ENCODE peak calls at places on chromosomes 13 and 19, in nine cellular contexts. A is GM23338, B is MM.1S, C is neural progenitor cell, R is HCT116, O is hepatocyte, W is PC-3, Z is OCI-LY7, K is SK-N-SH. Q is an unnamed sample. For H3K4me1, the result is how much of the 10 kb centered on the place peaks cover.

GRCh38 chr13:62931901-62932883 is 1516.5 kb upstream of the PCDH20 start:
- DNase-seq in A (no peak), B (no peak), C (no peak), R (no peak), O (no peak), W (peak), Z (no peak), K (no peak), Q (peak)

GRCh38 chr19:49637865-49638350 is 2.0 kb downstream of the RRAS start:
- DNase-seq in A (peak), B (no peak), C (peak), R (no peak), O (peak), W (peak), Z (no peak), K (no peak), Q (peak)

GRCh38 chr19:40398417-40399056 is 8.6 kb upstream of the HIPK4 start:
- DNase-seq in A (peak), B (no peak), C (peak), R (no peak), O (peak), W (no peak), Z (peak), K (peak), Q (peak)

GRCh38 chr13:68078457-68078856 is 848.3 kb upstream of the PCDH9 start:
- DNase-seq in A (no peak), B (no peak), C (no peak), R (no peak), O (no peak), W (no peak), Z (no peak), K (no peak), Q (no peak)

GRCh38 chr19:52602931-52603330 is 32.8 kb downstream of the ZNF701 start:
- DNase-seq in A (no peak), B (no peak), C (no peak), R (no peak), O (no peak), W (peak), Z (no peak), K (no peak), Q (peak)

GRCh38 chr13:50400930-50401553 is 385.8 kb downstream of the KCNRG start:
- DNase-seq in A (no peak), B (no peak), C (no peak), R (no peak), O (no peak), W (no peak), Z (no peak), K (no peak), Q (peak)

GRCh38 chr19:31350693-31351211 is 1.5 kb upstream of the TSHZ3 start:
- DNase-seq in A (peak), B (no peak), C (peak), R (no peak), O (peak), W (peak), Z (no peak), K (peak), Q (peak)

GRCh38 chr19:12484371-12485322 is at the start of gene ZNF709:
- DNase-seq in A (peak), B (peak), C (peak), R (no peak), O (peak), W (peak), Z (peak), K (peak), Q (peak)

GRCh38 chr19:13099073-13099999 is 3.3 kb downstream of the LYL1 start:
- DNase-seq in A (peak), B (peak), C (peak), R (no peak), O (peak), W (no peak), Z (peak), K (no peak), Q (no peak)

GRCh38 chr19:3047307-3048189 is 14.7 kb downstream of the TLE5 start:
- DNase-seq in A (peak), B (peak), C (peak), R (peak), O (peak), W (peak), Z (peak), K (peak), Q (peak)

GRCh38 chr13:94178625-94179244 is 300.7 kb downstream of the DCT start:
- DNase-seq in A (no peak), B (no peak), C (no peak), R (no peak), O (peak), W (peak), Z (no peak), K (no peak), Q (no peak)

GRCh38 chr13:50167224-50167947 is 152.1 kb downstream of the KCNRG start:
- DNase-seq in A (no peak), B (no peak), C (no peak), R (no peak), O (no peak), W (no peak), Z (no peak), K (no peak), Q (no peak)

GRCh38 chr13:107866007-107866665 is 349.2 kb downstream of the LIG4 start:
- DNase-seq in A (peak), B (no peak), C (peak), R (no peak), O (peak), W (peak), Z (no peak), K (peak), Q (peak)

GRCh38 chr19:55369651-55370304 is 485 bp downstream of the IL11 start:
- DNase-seq in A (peak), B (no peak), C (peak), R (no peak), O (peak), W (peak), Z (no peak), K (peak), Q (peak)

GRCh38 chr19:1847684-1848398 is 442 bp downstream of the REXO1 start:
- DNase-seq in A (peak), B (no peak), C (peak), R (no peak), O (peak), W (peak), Z (peak), K (peak), Q (peak)

GRCh38 chr19:3276341-3276799 is 51.9 kb downstream of the CELF5 start:
- DNase-seq in A (peak), B (no peak), C (peak), R (peak), O (peak), W (peak), Z (peak), K (peak), Q (no peak)

GRCh38 chr13:73945871-73946270 is 188.3 kb downstream of the KLF12 start:
- DNase-seq in A (peak), B (no peak), C (peak), R (no peak), O (no peak), W (no peak), Z (no peak), K (peak), Q (peak)

GRCh38 chr13:98480915-98481510 is 95.9 kb downstream of the STK24 start:
- DNase-seq in A (no peak), B (no peak), C (no peak), R (no peak), O (no peak), W (no peak), Z (peak), K (peak), Q (no peak)

GRCh38 chr13:88919970-88920628 is 1248.9 kb downstream of the SLITRK5 start:
- DNase-seq in A (no peak), B (no peak), C (no peak), R (no peak), O (no peak), W (no peak), Z (no peak), K (no peak), Q (no peak)

GRCh38 chr13:99057310-99057975 is 79.6 kb upstream of the DOCK9 start:
- DNase-seq in A (no peak), B (no peak), C (no peak), R (no peak), O (no peak), W (peak), Z (no peak), K (no peak), Q (peak)

GRCh38 chr13:31545616-31546015 is 193.7 kb upstream of the RXFP2 start:
- DNase-seq in A (no peak), B (no peak), C (no peak), R (no peak), O (no peak), W (no peak), Z (no peak), K (no peak), Q (peak)

GRCh38 chr19:55095260-55096060 is 19.8 kb downstream of the EPS8L1 start:
- DNase-seq in A (peak), B (no peak), C (peak), R (no peak), O (no peak), W (no peak), Z (no peak), K (no peak), Q (no peak)

GRCh38 chr13:23325191-23325590 is 108.3 kb downstream of the SACS start:
- DNase-seq in A (no peak), B (no peak), C (no peak), R (no peak), O (no peak), W (no peak), Z (no peak), K (no peak), Q (no peak)

GRCh38 chr13:98310485-98311199 is 133.6 kb upstream of the RNF113B start:
- DNase-seq in A (no peak), B (no peak), C (no peak), R (no peak), O (no peak), W (no peak), Z (no peak), K (no peak), Q (no peak)

GRCh38 chr19:10138879-10139795 is 19.4 kb upstream of the EIF3G start:
- DNase-seq in A (no peak), B (no peak), C (no peak), R (no peak), O (no peak), W (no peak), Z (no peak), K (peak), Q (no peak)

GRCh38 chr13:60645552-60646138 is 248.6 kb downstream of the TDRD3 start:
- DNase-seq in A (no peak), B (no peak), C (no peak), R (no peak), O (no peak), W (peak), Z (no peak), K (no peak), Q (no peak)

GRCh38 chr19:34365463-34366401 is 736 bp downstream of the GPI start:
- DNase-seq in A (peak), B (no peak), C (peak), R (no peak), O (peak), W (peak), Z (peak), K (peak), Q (peak)

GRCh38 chr13:60655268-60655667 is 258.2 kb downstream of the TDRD3 start:
- DNase-seq in A (no peak), B (no peak), C (no peak), R (no peak), O (no peak), W (no peak), Z (no peak), K (no peak), Q (no peak)

GRCh38 chr19:14446336-14447036 is 13.4 kb downstream of the PKN1 start:
- DNase-seq in A (no peak), B (no peak), C (no peak), R (no peak), O (no peak), W (no peak), Z (no peak), K (no peak), Q (no peak)

GRCh38 chr19:13881692-13882418 is 4.9 kb downstream of the NANOS3 start:
- DNase-seq in A (peak), B (no peak), C (peak), R (no peak), O (no peak), W (no peak), Z (no peak), K (no peak), Q (peak)

GRCh38 chr19:11673608-11674041 is 65.1 kb downstream of the ZNF823 start:
- DNase-seq in A (peak), B (no peak), C (peak), R (no peak), O (peak), W (peak), Z (peak), K (no peak), Q (peak)

GRCh38 chr13:45243072-45243471 is 42.2 kb upstream of the KCTD4 start:
- DNase-seq in A (no peak), B (no peak), C (peak), R (no peak), O (no peak), W (no peak), Z (no peak), K (no peak), Q (no peak)
- TF ChIP-seq EZH2phosphoT487 in A (no peak), B (no peak), C (no peak), R (no peak), O (no peak), W (no peak), Z (no peak), K (no peak), Q (no peak)

GRCh38 chr13:20354722-20355121 is 122.6 kb upstream of the GJB6 start:
- DNase-seq in A (no peak), B (no peak), C (no peak), R (no peak), O (no peak), W (no peak), Z (no peak), K (no peak), Q (no peak)
- H3K4me1 ChIP-seq in A (under half), B (under half), C (under half), R (under half), O (under half), W (under half), Z (under half), K (under half), Q (under half)

DNA sequence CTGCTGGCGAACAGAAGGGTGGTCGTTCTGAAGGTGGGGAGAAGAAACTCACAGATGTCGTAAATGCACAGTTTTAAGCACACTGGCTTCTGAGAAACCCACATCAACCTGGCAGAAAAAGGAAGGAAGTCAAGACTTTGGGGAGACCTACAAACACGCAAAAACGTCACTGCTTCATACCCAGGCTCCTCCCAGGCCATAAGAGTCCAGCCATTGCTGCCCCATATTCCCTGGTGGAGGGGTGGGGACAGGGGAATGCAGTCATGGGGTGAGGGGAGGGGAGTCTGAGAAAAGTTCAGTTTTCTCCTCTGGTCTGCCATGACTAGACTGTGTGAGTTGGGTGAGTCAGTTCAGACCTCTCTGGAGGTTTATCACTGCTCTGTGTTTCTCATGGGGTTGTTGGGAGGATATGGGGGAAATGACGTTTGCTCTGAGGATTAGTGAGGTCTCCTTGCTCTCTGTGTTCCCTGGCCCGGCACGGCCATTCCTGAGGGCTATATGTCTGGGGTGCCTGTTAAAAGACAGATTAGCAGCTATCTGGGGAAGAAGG is 139.0 kb downstream of the FLT1 start:
- DNase-seq in A (no peak), B (no peak), C (no peak), R (no peak), O (peak), W (no peak), Z (no peak), K (no peak), Q (peak)
- H3K27ac ChIP-seq in A (peak), B (no peak), C (no peak), R (no peak), O (peak), W (no peak), Z (no peak), K (no peak), Q (no peak)

GRCh38 chr19:48271531-48272151 is 1.8 kb downstream of the ZNF114 start:
- DNase-seq in A (peak), B (no peak), C (peak), R (no peak), O (peak), W (peak), Z (peak), K (peak), Q (peak)
- TF ChIP-seq EZH2phosphoT487 in A (no peak), B (no peak), C (no peak), R (no peak), O (no peak), W (no peak), Z (no peak), K (no peak), Q (no peak)

Q was measured in GM23248.